ENCODE peak calls at places on chromosomes 6 and 20, in nine cellular contexts. X, F, W, K, L, O, D, B and J are unnamed samples.

GRCh38 chr6:46062312-46062711 is 46.7 kb upstream of the CLIC5 start:
- DNase-seq in L (no peak), D (no peak), F (peak), W (no peak), O (no peak), X (no peak), K (no peak), B (no peak), J (no peak)

GRCh38 chr6:150929403-150929802 is 63.9 kb downstream of the MTHFD1L start:
- DNase-seq in L (no peak), O (no peak), B (no peak), W (no peak), K (no peak), X (no peak), D (no peak), F (no peak), J (no peak)

GRCh38 chr6:164039954-164040375 is 625.4 kb downstream of the QKI start:
- DNase-seq in B (no peak), D (no peak), F (peak), W (no peak), K (peak), O (no peak), X (no peak), L (peak), J (peak)

GRCh38 chr6:26516481-26517427 is 16.7 kb downstream of the BTN1A1 start:
- DNase-seq in B (no peak), O (no peak), L (no peak), D (no peak), F (no peak), W (no peak), X (no peak), K (peak), J (no peak)

GRCh38 chr6:75893058-75893775 is 144.2 kb downstream of the MYO6 start:
- DNase-seq in L (no peak), W (no peak), D (peak), X (peak), B (peak), O (peak), F (no peak), K (peak), J (peak)

GRCh38 chr6:32989375-32989774 is 20.0 kb downstream of the HLA-DOA start:
- DNase-seq in F (no peak), X (no peak), L (no peak), D (no peak), K (no peak), W (no peak), B (no peak), O (no peak), J (no peak)

GRCh38 chr6:105676837-105677236 is 274.0 kb upstream of the PREP start:
- DNase-seq in K (no peak), O (no peak), F (no peak), L (no peak), B (no peak), X (no peak), W (no peak), D (no peak), J (no peak)

GRCh38 chr6:32432050-32432450 is 7.6 kb upstream of the HLA-DRA start:
- DNase-seq in D (no peak), X (peak), B (no peak), L (no peak), O (peak), W (no peak), K (peak), F (no peak), J (peak)

GRCh38 chr6:44514576-44515193 is 127.2 kb downstream of the CDC5L start:
- DNase-seq in L (no peak), X (no peak), F (no peak), D (no peak), W (no peak), K (no peak), O (no peak), B (no peak), J (no peak)

GRCh38 chr20:12976720-12977633 is 31.8 kb upstream of the SPTLC3 start:
- DNase-seq in F (no peak), X (no peak), B (no peak), O (no peak), L (no peak), K (no peak), D (no peak), W (no peak), J (no peak)

GRCh38 chr6:46263709-46264091 is 92.9 kb upstream of the ENPP5 start:
- DNase-seq in D (peak), W (no peak), K (no peak), B (no peak), L (no peak), O (no peak), X (no peak), F (no peak), J (peak)

GRCh38 chr20:24146231-24146634 is 157.7 kb upstream of the GGTLC1 start:
- DNase-seq in L (no peak), W (no peak), D (no peak), F (no peak), K (no peak), O (no peak), X (no peak), B (no peak), J (no peak)

GRCh38 chr20:47610247-47610944 is 108.7 kb downstream of the NCOA3 start:
- DNase-seq in F (peak), L (peak), D (peak), B (no peak), K (no peak), O (no peak), X (no peak), W (no peak), J (peak)

GRCh38 chr6:157724138-157724537 is 98.9 kb upstream of the SNX9 start:
- DNase-seq in W (no peak), O (no peak), X (no peak), B (no peak), L (no peak), F (no peak), D (no peak), K (no peak), J (no peak)

GRCh38 chr6:84728602-84729001 is 35.8 kb downstream of the TBX18 start:
- DNase-seq in L (no peak), X (peak), O (peak), D (no peak), W (no peak), B (no peak), F (no peak), K (no peak), J (peak)

GRCh38 chr20:50980851-50981713 is 22.5 kb downstream of the MOCS3 start:
- DNase-seq in L (peak), W (peak), X (peak), K (peak), O (peak), D (peak), B (no peak), F (peak), J (peak)

GRCh38 chr6:167543602-167544506 is 219.0 kb downstream of the TTLL2 start:
- DNase-seq in L (no peak), W (no peak), B (no peak), O (no peak), K (no peak), F (peak), X (no peak), D (peak), J (peak)

GRCh38 chr6:42961020-42961470 is 491 bp downstream of the GNMT start:
- DNase-seq in F (no peak), W (no peak), D (no peak), X (no peak), K (no peak), O (no peak), B (no peak), L (no peak), J (no peak)

GRCh38 chr20:24328901-24329300 is 140.5 kb upstream of the SYNDIG1 start:
- DNase-seq in X (no peak), W (no peak), B (no peak), F (no peak), L (no peak), D (no peak), O (no peak), K (no peak), J (no peak)

GRCh38 chr6:105769987-105770386 is 316.1 kb upstream of the PRDM1 start:
- DNase-seq in B (no peak), F (no peak), D (no peak), X (no peak), O (no peak), W (no peak), L (no peak), K (no peak), J (no peak)

GRCh38 chr6:113433506-113433991 is 423.6 kb upstream of the MARCKS start:
- DNase-seq in X (no peak), B (no peak), O (no peak), D (no peak), F (peak), W (no peak), L (no peak), K (no peak), J (peak)

GRCh38 chr6:133170602-133171001 is 70.6 kb upstream of the EYA4 start:
- DNase-seq in X (no peak), W (no peak), O (no peak), K (no peak), L (no peak), F (no peak), D (no peak), B (no peak), J (no peak)